ENCODE peak calls at places on chromosome 1, in seven cellular contexts. R, I, U, G, L, S and E are unnamed samples.

GRCh38 chr1:201170533-201171062 is 16.3 kb upstream of the TMEM9 start:
- DNase-seq in L (peak; percentile 87), S (peak; percentile 96), G (no peak), U (peak; percentile 100), I (peak; percentile 54), R (peak; percentile 50), E (peak; percentile 85)

GRCh38 chr1:110087812-110088738 is 17.6 kb upstream of the ALX3 start:
- DNase-seq in U (peak; percentile 76), R (peak; percentile 20), L (peak; percentile 68), G (peak; percentile 29), S (peak; percentile 80), I (peak; percentile 68), E (no peak)

GRCh38 chr1:165831146-165831545 is 3.7 kb downstream of the UCK2 start:
- DNase-seq in I (no peak), S (no peak), L (no peak), U (no peak), R (no peak), G (no peak), E (no peak)

GRCh38 chr1:21278898-21279819 is 11.1 kb downstream of the ECE1 start:
- DNase-seq in U (no peak), S (no peak), G (no peak), L (no peak), I (no peak), R (no peak), E (no peak)

GRCh38 chr1:57124768-57125446 is 159.1 kb upstream of the C8B start:
- DNase-seq in S (no peak), U (peak; percentile 6), L (no peak), I (no peak), G (no peak), R (no peak), E (peak; percentile 13)

GRCh38 chr1:228515200-228515834 is 28.1 kb downstream of the RNF187 start:
- DNase-seq in I (peak; percentile 62), L (peak; percentile 71), G (peak; percentile 22), S (no peak), R (peak; percentile 18), U (peak; percentile 68), E (no peak)

GRCh38 chr1:8070381-8070811 is 44.3 kb upstream of the ERRFI1 start:
- DNase-seq in G (no peak), I (no peak), S (no peak), L (no peak), R (no peak), U (peak; percentile 94), E (no peak)

GRCh38 chr1:228882785-228883450 is 147.6 kb downstream of the RHOU start:
- DNase-seq in S (no peak), U (no peak), I (no peak), R (no peak), L (no peak), G (no peak), E (no peak)

DNA sequence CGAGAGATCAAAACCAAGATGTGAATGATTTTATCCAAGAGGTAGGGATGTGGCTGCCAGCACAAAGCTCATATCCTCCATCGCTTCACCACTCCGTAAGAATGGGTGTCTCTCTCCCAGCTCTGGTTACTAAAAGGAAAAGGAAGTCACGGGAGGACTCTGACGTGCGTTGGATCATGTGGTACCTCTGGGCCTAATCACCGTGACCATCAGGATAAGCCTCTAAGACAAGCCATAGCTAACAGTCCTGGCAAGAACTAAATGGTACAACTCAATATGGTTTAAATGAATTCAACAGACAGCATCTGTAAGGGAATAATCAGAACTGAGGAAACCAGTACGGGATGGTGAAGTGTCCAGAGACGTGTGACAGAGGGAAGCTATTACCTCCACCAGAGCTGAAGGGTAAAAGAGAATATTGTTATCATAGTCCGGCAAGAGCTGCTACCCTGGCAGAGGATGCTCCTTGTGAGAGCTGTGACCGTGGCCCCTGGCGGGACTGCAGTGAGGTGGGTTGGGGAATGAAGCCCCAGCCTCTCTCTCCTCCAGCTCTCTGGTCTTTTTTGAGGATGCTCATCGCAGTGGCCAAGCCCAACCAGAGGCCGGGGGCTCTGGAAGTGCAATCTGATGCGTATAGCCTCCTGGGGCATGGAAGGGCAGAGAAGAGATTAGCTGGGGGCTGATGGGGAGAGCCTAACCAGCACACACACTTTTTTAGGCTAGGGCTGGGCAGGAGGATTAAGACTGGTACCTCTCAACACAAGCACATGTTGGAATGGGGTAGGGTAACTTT is 54.2 kb downstream of the KIAA1614 start:
- DNase-seq in R (no peak), G (no peak), S (no peak), L (no peak), U (no peak), I (no peak), E (no peak)
- H3K4me3 ChIP-seq in R (no peak overlapping the region), G (no peak overlapping the region), S (no peak overlapping the region), L (no peak overlapping the region), U (no peak overlapping the region), I (no peak overlapping the region), E (no peak overlapping the region)

GRCh38 chr1:193190096-193190744 is 3.8 kb upstream of the B3GALT2 start:
- DNase-seq in R (no peak), L (peak; percentile 39), I (no peak), U (no peak), G (no peak), S (no peak), E (no peak)
- TF ChIP-seq CTCF in R (peak; percentile 42), L (peak; percentile 30), I (no peak), U (peak; percentile 39), G (no peak), S (peak; percentile 39), E (peak; percentile 28)

GRCh38 chr1:151371744-151372410 is 628 bp downstream of the SELENBP1 start:
- DNase-seq in L (peak; percentile 68), S (peak; percentile 58), I (no peak), R (no peak), G (no peak), U (peak; percentile 22), E (no peak)
- H3K4me3 ChIP-seq in L (peak overlapping the region; percentile 70), S (peak overlapping the region; percentile 27), I (no peak overlapping the region), R (peak overlapping the region; percentile 70), G (peak overlapping the region; percentile 46), U (peak overlapping the region; percentile 61), E (no peak overlapping the region)

DNA sequence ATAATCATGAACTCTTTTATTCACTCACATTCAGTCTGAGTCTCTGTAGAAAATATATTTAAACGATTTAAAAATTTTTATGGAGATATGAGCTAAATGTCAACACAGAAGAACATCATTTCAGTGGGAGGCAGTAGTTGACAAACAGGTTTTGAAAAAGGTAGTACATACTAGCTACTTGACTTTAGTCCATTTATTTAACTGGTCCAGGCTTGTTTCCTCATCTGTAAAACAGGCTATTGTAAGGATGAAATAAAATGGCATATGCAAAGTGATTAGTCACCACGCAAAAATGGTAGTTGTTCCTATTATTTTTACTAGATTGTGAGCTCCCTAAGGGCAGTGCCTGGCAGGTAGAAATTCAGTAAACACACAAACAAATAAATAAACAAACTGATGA is 75.2 kb downstream of the NTPCR start:
- DNase-seq in G (no peak), L (no peak), R (no peak), U (peak; percentile 87), S (no peak), I (no peak), E (no peak)
- TF ChIP-seq CTCF in G (no peak), L (no peak), R (no peak), U (peak; percentile 32), S (no peak), I (no peak), E (no peak)